ENCODE peak calls at places on chromosomes 3 and 15, in four cellular contexts. W is CD4-positive, alpha-beta T cell; L is heart left ventricle; N is CD4-positive, CD25-positive, alpha-beta regulatory T cell. V is an unnamed sample.

GRCh38 chr3:187572431-187572830 is 97.8 kb downstream of the SST start:
- DNase-seq in L (no peak), N (no peak), W (no peak), V (no peak)

GRCh38 chr3:38128303-38128655 is 8.6 kb downstream of the ACAA1 start:
- DNase-seq in L (no peak), N (no peak), W (no peak), V (no peak)

GRCh38 chr3:12336099-12336498 is 47.2 kb downstream of the PPARG start:
- DNase-seq in W (no peak), L (no peak), N (peak), V (no peak)

GRCh38 chr3:32200490-32200889 is 38.0 kb upstream of the CMTM8 start:
- DNase-seq in L (peak), W (no peak), N (no peak), V (no peak)

GRCh38 chr15:73915085-73915484 is 11.2 kb upstream of the LOXL1 start:
- DNase-seq in N (no peak), W (no peak), L (no peak), V (no peak)

GRCh38 chr3:131630117-131630516 is 127.3 kb upstream of the MRPL3 start:
- DNase-seq in N (no peak), W (no peak), L (no peak), V (no peak)

GRCh38 chr3:180680097-180680430 is 775 bp upstream of the CCDC39 start:
- DNase-seq in L (no peak), N (peak), W (no peak), V (peak)

GRCh38 chr3:126621171-126621570 is 33.8 kb downstream of the TXNRD3 start:
- DNase-seq in N (no peak), L (peak), W (no peak), V (no peak)

GRCh38 chr3:134212898-134213665 is 37.6 kb downstream of the RYK start:
- DNase-seq in L (peak), W (peak), N (peak), V (peak)

GRCh38 chr15:39804026-39804425 is 21.4 kb upstream of the FSIP1 start:
- DNase-seq in W (no peak), N (no peak), L (no peak), V (no peak)

GRCh38 chr3:106333911-106334618 is 465.3 kb upstream of the CBLB start:
- DNase-seq in L (no peak), N (peak), W (no peak), V (no peak)

GRCh38 chr3:38120690-38121450 is 16.1 kb downstream of the ACAA1 start:
- DNase-seq in N (no peak), L (no peak), W (no peak), V (no peak)

GRCh38 chr3:131107637-131108433 is 81.2 kb downstream of the NEK11 start:
- DNase-seq in N (no peak), W (no peak), L (no peak), V (no peak)

GRCh38 chr3:148723591-148723990 is 25.9 kb downstream of the AGTR1 start:
- DNase-seq in L (no peak), W (no peak), N (no peak), V (no peak)

GRCh38 chr3:38644662-38645053 is 4.8 kb downstream of the SCN5A start:
- DNase-seq in N (no peak), W (no peak), L (peak), V (no peak)

GRCh38 chr3:66931286-66931685 is 66.8 kb upstream of the KBTBD8 start:
- DNase-seq in L (no peak), N (no peak), W (no peak), V (no peak)

GRCh38 chr3:147184794-147185193 is 221.5 kb downstream of the ZIC4 start:
- DNase-seq in W (no peak), N (no peak), L (no peak), V (no peak)

GRCh38 chr15:75036269-75036668 is 12.9 kb downstream of the PPCDC start:
- DNase-seq in W (no peak), L (no peak), N (no peak), V (no peak)

GRCh38 chr3:38165722-38166387 is 518 bp downstream of the OXSR1 start:
- DNase-seq in N (peak), W (no peak), L (peak), V (peak)

GRCh38 chr15:83204697-83205096 is 2.9 kb downstream of the HDGFL3 start:
- DNase-seq in L (no peak), W (no peak), N (no peak), V (no peak)

GRCh38 chr15:40289140-40289775 is 6.4 kb upstream of the ANKRD63 start:
- DNase-seq in L (peak), W (no peak), N (no peak), V (no peak)

DNA sequence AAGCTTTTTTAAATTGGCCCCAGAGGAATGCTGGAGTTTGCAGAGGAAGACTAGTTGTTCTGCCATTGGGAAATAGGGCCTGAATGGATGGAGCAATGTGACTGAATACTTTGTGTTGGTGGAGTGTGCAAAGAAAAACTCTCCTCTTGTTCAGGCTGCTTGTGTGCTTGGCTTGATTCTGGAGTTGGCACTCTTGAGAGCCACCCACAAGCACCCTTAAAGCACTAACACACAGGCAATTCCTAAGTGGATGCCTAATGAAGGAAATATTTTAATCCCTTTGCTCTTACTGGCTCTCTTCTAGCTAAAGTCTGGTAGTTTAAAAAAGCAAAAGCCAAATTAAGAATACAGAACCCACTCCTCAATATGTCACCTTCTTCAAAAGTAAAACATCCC is 304.4 kb upstream of the C2CD4B start:
- DNase-seq in N (no peak), L (no peak), W (no peak), V (no peak)
- H3K27ac ChIP-seq in N (no peak), L (peak), W (no peak), V (no peak)

GRCh38 chr15:62391565-62392262 is 226.6 kb upstream of the C2CD4B start:
- DNase-seq in W (no peak), N (peak), L (peak), V (peak)
- H3K27ac ChIP-seq in W (no peak), N (no peak), L (peak), V (no peak)

GRCh38 chr3:112786881-112787625 is 59.6 kb downstream of the CD200R1L start:
- DNase-seq in W (no peak), N (no peak), L (no peak), V (no peak)

GRCh38 chr3:112793311-112794081 is 53.2 kb downstream of the CD200R1L start:
- DNase-seq in W (no peak), L (no peak), N (no peak), V (no peak)

GRCh38 chr3:112785321-112786001 is 61.2 kb downstream of the CD200R1L start:
- DNase-seq in N (no peak), L (no peak), W (no peak), V (no peak)

GRCh38 chr3:112786002-112786590 is 60.6 kb downstream of the CD200R1L start:
- DNase-seq in W (no peak), N (no peak), L (no peak), V (no peak)

DNA sequence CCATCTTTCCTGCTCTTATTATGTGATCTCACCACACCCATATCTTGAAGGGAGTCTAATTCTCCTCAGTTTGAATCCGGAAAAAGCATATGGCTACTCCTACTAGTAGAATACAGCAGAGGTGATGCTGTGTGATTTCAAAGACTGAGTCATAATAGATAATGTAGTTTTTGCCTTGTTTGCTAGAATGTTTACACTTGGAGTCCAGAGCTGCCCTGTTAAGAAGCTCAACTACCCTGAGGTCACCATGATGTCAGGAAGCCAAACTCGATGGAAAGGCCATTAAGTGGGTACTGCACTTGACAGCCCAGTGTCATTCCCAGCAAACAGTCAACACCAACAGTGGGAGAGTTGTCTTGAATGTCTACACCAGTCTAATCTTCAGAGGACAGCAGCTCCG is 56.9 kb downstream of the CD200R1L start:
- DNase-seq in W (no peak), L (no peak), N (no peak), V (no peak)
- H3K27ac ChIP-seq in W (no peak), L (no peak), N (no peak), V (no peak)

GRCh38 chr3:141275032-141275422 is 43.4 kb downstream of the PXYLP1 start:
- DNase-seq in L (no peak), W (no peak), N (peak), V (no peak)
- H3K27ac ChIP-seq in L (no peak), W (no peak), N (no peak), V (no peak)

DNA sequence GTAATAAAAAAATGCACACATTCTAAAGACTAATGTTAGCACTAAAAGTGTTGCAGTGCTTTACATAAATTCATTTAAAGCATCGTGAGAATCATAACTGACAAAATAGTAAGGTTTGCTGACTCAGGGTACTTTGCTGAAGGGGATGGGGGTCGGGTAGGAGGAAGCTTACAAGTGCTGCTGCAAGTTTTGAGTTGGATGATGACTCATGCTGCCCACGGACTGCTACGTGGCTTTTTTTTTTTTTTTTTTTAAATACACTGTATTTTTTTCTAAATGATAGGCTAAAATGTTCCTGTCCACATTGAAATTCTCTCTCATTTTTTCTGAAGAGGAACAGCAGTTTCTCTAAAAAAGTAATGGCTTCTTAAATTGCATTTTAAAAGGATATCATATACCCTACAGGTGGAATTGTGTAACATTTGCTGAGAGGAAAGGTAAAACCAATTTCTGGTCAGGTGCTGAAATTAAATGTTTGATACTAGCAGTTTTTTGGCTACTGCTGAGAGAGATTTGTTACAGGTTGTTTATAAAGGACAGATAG is 2.2 kb downstream of the MAPK6 start:
- DNase-seq in N (peak), W (peak), L (peak), V (peak)
- H3K27ac ChIP-seq in N (peak), W (no peak), L (peak), V (peak)

GRCh38 chr3:119585193-119585592 is 5.9 kb downstream of the ADPRH start:
- DNase-seq in L (no peak), W (no peak), N (no peak), V (no peak)
- H3K27ac ChIP-seq in L (no peak), W (no peak), N (no peak), V (no peak)

GRCh38 chr15:92614791-92615785 is 40.5 kb downstream of the FAM174B start:
- DNase-seq in N (no peak), W (no peak), L (no peak), V (no peak)
- H3K27ac ChIP-seq in N (no peak), W (no peak), L (no peak), V (no peak)

GRCh38 chr15:56040081-56041035 is 46.9 kb upstream of the NEDD4 start:
- DNase-seq in L (peak), W (no peak), N (no peak), V (no peak)

GRCh38 chr15:56042982-56043980 is 49.9 kb upstream of the NEDD4 start:
- DNase-seq in L (no peak), N (peak), W (no peak), V (no peak)

GRCh38 chr15:56045068-56045748 is 51.8 kb upstream of the NEDD4 start:
- DNase-seq in W (no peak), L (no peak), N (no peak), V (no peak)

GRCh38 chr15:56042523-56042922 is 49.1 kb upstream of the NEDD4 start:
- DNase-seq in W (no peak), N (no peak), L (no peak), V (no peak)

DNA sequence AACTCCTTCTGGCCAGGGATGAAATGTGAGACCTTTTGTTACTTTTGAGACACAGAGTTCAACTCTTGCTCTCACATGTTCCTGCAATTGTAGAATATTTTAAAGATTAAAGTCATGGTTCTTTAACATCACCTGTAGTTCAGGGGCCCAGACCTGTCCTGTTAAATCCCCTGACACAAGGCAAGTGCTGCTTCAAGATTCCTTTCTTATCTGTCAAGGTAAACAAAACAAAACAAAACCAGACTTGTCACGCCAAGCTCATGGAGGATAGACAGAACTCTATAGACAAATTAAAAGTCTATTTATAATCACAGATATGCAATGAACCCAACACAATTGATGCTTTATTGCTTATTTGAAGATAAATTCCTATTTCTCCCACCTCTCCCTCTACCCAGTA is 48.6 kb upstream of the NEDD4 start:
- DNase-seq in N (no peak), L (no peak), W (no peak), V (no peak)
- H3K27ac ChIP-seq in N (peak), L (no peak), W (no peak), V (no peak)

GRCh38 chr3:141405025-141405424 is 36.7 kb downstream of the ZBTB38 start:
- DNase-seq in L (no peak), W (no peak), N (no peak), V (no peak)
- H3K27ac ChIP-seq in L (peak), W (no peak), N (no peak), V (no peak)

DNA sequence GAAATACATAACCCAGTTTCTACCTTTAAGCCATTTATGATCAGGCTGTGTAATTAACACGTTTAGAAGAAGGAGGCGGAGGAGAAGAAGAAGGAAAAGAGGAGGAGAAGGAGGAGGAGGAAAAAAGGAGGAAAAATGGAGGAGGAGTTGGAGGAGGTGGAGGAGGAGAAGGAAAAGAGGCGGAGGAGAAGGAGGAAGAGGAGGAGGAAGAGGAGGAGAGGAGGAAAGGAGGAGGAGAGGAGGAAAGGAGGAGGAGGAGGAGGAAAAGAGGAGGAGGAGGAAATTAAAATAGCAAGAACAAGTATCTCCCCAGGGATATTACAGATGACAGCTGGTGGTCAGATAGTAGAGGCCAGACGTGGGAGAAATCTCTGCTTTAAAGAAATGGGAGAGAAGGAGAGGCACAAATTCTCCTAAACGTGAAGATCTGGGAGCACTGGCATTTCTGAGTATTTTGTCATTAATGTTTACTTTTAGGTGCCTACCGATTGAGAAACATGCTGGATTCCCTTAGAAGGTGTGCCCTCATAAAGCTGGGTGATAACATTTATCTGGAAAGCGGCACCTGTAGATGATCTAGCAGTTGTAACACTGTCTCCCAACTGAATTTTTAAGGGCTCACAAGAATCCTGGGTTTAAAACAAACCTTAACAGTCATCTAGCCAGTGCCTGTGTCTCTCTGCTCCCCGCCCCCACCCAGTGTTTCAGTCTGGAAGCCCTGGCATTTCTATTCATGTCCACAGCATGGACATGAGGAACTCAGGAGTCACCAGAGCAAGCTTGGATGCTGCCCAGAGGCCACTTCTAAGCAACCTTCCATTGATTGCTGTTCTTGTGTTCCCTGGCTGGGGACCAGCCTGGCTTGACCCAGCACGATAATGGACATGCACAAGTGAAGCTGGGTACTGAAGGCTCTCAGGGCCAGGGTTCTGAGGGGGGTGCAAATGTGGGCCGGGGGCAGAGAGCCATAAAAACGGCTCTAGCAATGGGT is 75.2 kb downstream of the CHRNA7 start:
- DNase-seq in W (no peak), N (no peak), L (peak), V (no peak)
- H3K27ac ChIP-seq in W (no peak), N (no peak), L (no peak), V (no peak)